ENCODE peak calls at places on chromosomes 3 and 15, in six cellular contexts. T is A549, K is endothelial cell of umbilical vein, E is ovary, P is cardiac muscle cell, R is left ventricle myocardium inferior. U is an unnamed sample.

GRCh38 chr15:73924258-73924921 is 1.9 kb upstream of the LOXL1 start:
- DNase-seq in T (peak), K (peak), E (peak), P (peak), R (peak), U (no peak)

GRCh38 chr3:111735912-111736311 is 123.2 kb upstream of the PHLDB2 start:
- DNase-seq in T (no peak), K (no peak), E (no peak), P (peak), R (no peak), U (no peak)

GRCh38 chr3:42898896-42899675 is 6.9 kb upstream of the ZNF662 start:
- DNase-seq in T (no peak), K (no peak), E (no peak), P (no peak), R (no peak), U (no peak)

GRCh38 chr3:71421820-71422566 is 161.5 kb downstream of the FOXP1 start:
- DNase-seq in T (no peak), K (no peak), E (no peak), P (no peak), R (no peak), U (no peak)

GRCh38 chr3:142209655-142210054 is 15.7 kb downstream of the GK5 start:
- DNase-seq in T (no peak), K (peak), E (peak), P (peak), R (no peak), U (no peak)

GRCh38 chr3:175342196-175342595 is 483.1 kb downstream of the NAALADL2 start:
- DNase-seq in T (no peak), K (no peak), E (no peak), P (peak), R (no peak), U (no peak)

GRCh38 chr15:34708422-34708821 is 46.4 kb downstream of the GJD2 start:
- DNase-seq in T (peak), K (peak), E (no peak), P (peak), R (no peak), U (no peak)

GRCh38 chr3:123421353-123422174 is 27.3 kb downstream of the ADCY5 start:
- DNase-seq in T (no peak), K (no peak), E (peak), P (peak), R (peak), U (no peak)

DNA sequence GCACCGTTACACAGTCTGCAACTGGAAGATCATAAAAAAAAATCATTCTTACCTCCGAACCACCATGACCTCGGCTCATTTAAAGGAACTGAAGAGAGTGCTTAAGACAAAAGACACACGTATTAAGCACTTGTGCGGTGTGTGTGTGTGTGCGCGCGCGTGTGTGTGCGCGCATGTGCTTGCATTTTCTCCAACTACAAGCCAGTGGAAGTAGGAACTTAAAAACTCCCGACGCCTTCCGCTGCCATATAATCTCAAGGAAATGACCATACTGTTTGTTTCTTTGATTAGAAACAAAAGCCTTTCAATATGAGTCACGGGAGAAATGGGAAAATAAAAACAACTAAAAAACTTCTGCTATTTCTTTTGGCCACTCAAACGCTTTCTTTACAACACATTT is 32.4 kb downstream of the FRMD4B start:
- DNase-seq in T (no peak), K (peak), E (no peak), P (peak), R (peak), U (no peak)
- H3K27ac ChIP-seq in T (no peak), K (peak), E (no peak), P (no peak), R (peak), U (no peak)

GRCh38 chr3:148004331-148004730 is 595.2 kb downstream of the ZIC1 start:
- DNase-seq in T (no peak), K (no peak), E (no peak), P (no peak), R (no peak), U (no peak)
- TF ChIP-seq CTCF in T (no peak), K (no peak), E (no peak), P (no peak), R (no peak), U (no peak)

DNA sequence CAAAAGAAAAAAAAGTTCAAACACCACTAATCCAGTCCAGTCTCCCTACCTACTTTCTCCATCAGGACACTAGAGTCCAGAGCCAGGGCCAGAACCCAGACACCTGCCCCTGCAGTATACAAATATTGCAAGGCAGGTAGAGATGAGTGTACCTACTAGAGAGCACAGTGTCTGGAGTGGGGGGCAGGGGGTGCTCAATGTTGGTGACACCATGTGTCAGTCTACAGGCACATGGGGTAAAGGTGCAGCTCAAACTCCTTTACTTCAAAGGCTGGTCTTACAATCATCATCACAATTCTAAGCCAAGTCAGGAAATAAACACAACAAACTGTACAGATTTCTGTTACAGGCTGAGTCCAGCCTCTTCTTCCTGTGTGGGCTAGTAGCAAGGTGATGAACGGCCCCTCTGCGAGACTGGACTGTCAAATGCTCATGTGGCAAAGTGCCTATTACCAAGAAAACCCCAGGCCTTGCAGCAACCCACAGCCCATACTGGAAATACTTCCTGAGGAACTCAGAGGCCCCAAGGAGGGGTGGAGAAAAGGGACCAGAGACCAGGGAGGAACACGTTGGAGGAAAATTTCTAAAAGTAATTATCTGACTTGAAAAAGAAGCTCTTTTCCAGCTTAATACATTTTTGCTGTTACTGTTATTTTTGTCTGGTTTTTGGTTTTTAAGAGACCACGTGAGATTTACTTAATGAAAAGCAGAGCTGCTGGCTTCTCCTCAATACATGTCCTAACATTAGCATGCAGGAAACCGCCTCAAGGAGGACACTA is 29.7 kb downstream of the TBC1D2B start:
- DNase-seq in T (no peak), K (peak), E (no peak), P (peak), R (no peak), U (peak)
- H3K27ac ChIP-seq in T (no peak), K (no peak), E (peak), P (no peak), R (peak), U (peak)

GRCh38 chr3:23864954-23865353 is 51.8 kb downstream of the NKIRAS1 start:
- DNase-seq in T (no peak), K (peak), E (no peak), P (no peak), R (no peak), U (no peak)

GRCh38 chr3:23872330-23872729 is 44.5 kb downstream of the NKIRAS1 start:
- DNase-seq in T (no peak), K (no peak), E (no peak), P (no peak), R (no peak), U (no peak)

GRCh38 chr3:23865595-23866396 is 51.0 kb downstream of the NKIRAS1 start:
- DNase-seq in T (no peak), K (peak), E (no peak), P (peak), R (no peak), U (no peak)

GRCh38 chr3:23863060-23863459 is 53.7 kb downstream of the NKIRAS1 start:
- DNase-seq in T (no peak), K (peak), E (no peak), P (no peak), R (no peak), U (no peak)

GRCh38 chr3:23867400-23867799 is 49.4 kb downstream of the NKIRAS1 start:
- DNase-seq in T (no peak), K (peak), E (no peak), P (no peak), R (no peak), U (no peak)
- TF ChIP-seq CTCF in T (peak), K (no peak), E (no peak), P (no peak), R (no peak), U (no peak)

DNA sequence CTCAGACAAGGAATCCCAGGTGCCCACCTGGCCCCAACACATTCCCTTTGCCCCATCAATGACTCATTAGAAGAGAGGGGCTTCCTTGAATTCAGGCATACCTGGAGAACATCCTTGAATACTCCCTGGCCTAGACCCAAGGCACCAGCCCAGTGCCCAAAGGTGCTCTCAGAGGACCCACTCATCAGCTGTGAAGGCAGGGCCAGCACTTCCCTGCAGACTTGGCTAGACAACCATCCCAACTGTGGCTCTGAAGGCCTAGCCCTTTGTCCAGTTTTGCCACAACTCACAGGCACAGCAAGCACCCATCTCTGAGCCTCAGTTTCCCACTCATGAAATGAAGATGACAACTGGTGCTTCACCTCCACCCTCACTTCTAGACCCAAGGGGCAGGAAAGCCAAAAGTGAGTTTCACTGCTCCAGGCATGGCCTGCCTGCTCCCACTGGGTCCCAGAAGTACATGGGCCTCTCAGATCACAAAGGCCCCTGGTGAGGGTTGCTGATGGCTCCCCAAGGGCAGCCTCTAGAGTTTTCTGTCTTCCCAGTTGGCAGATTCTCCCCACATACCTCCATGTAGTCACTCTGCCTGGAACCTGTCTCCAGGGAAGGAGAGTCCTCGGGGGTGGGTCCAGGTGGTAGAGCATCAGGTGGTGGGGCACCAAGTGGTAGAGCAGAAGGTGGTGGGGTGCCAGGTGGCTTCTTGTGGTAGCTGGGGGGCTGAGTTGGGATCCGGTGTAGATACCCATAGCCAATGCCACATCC is 7.5 kb downstream of the GORASP1 start:
- DNase-seq in T (no peak), K (no peak), E (no peak), P (no peak), R (no peak), U (peak)
- H3K27ac ChIP-seq in T (no peak), K (no peak), E (no peak), P (no peak), R (no peak), U (no peak)

DNA sequence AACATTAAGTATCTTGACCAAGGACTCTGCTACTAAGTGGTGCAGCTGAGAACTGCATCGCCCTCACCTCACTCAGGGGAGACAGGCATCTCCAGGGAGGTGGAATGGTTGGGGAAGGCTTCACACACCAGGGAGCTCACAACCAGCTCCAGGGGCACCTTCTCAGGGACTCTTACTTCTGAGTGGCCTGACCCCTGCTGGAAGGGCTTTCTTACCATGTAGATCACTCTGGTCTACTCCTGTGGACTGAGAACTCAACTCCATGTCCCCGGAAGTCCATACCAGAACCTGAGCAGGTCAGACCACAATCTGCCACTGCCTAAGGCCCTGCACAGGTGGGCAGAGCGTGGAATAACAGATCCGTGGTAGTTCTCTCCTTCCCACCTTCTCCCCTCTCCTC is 140.5 kb downstream of the TLE3 start:
- DNase-seq in T (no peak), K (no peak), E (no peak), P (no peak), R (no peak), U (peak)
- TF ChIP-seq CTCF in T (no peak), K (no peak), E (no peak), P (no peak), R (no peak), U (no peak)

DNA sequence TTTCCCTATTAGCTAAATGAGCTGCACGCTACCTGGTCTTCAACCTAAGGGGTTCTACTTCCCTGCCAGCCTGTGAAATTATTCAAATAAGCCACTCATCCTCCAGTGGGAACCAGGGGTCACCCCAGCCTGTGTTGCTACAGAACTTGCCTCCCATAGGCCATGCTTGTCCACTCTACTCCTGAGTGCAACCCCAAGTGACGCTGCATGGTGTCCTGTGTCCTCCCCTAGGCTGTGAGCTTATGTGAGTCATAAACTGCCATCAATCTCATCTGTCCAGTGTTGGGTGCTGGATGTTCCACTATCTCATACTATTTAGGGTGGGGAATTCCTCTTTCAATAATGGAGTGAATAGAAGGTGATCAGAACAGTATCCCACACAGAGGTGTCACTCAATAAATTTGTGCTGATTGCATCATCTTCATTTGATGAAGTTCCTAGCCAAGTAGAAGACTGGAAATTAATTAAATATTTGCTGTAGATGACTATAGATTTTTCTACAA is 49.8 kb upstream of the SSR3 start:
- DNase-seq in T (no peak), K (no peak), E (no peak), P (no peak), R (no peak), U (no peak)
- H3K27ac ChIP-seq in T (no peak), K (no peak), E (no peak), P (peak), R (peak), U (no peak)

GRCh38 chr3:113124256-113124830 is 87.0 kb upstream of the BOC start:
- DNase-seq in T (no peak), K (no peak), E (no peak), P (no peak), R (no peak), U (no peak)
- TF ChIP-seq CTCF in T (no peak), K (no peak), E (no peak), P (no peak), R (no peak), U (no peak)

GRCh38 chr3:74642876-74643275 is 28.4 kb upstream of the CNTN3 start:
- DNase-seq in T (no peak), K (no peak), E (no peak), P (no peak), R (no peak), U (no peak)
- H3K27ac ChIP-seq in T (no peak), K (no peak), E (no peak), P (no peak), R (peak), U (no peak)